ENCODE peak calls at places on chromosome 16, in six cellular contexts. I, W, V, G, Y and N are unnamed samples.

GRCh38 chr16:80947708-80948615 is 58.7 kb downstream of the CMC2 start:
- DNase-seq in G (no peak), V (no peak), Y (no peak), W (no peak), I (no peak), N (no peak)

GRCh38 chr16:54236761-54237160 is 49.8 kb downstream of the IRX3 start:
- DNase-seq in V (no peak), W (no peak), Y (no peak), G (no peak), I (no peak), N (no peak)

GRCh38 chr16:9360075-9360474 is 268.6 kb downstream of the HAPSTR1 start:
- DNase-seq in G (no peak), V (no peak), Y (no peak), W (no peak), I (no peak), N (no peak)

GRCh38 chr16:81657731-81658130 is 121.4 kb upstream of the PLCG2 start:
- DNase-seq in W (peak; percentile 30), I (peak; percentile 85), Y (no peak), G (no peak), V (no peak), N (no peak)

GRCh38 chr16:10951016-10951415 is 6.7 kb downstream of the CLEC16A start:
- DNase-seq in G (no peak), W (no peak), V (no peak), Y (no peak), I (no peak), N (no peak)

GRCh38 chr16:87653234-87653633 is 50.9 kb downstream of the JPH3 start:
- DNase-seq in W (no peak), G (no peak), I (no peak), V (no peak), Y (peak; percentile 33), N (no peak)

GRCh38 chr16:12680531-12680930 is 123.2 kb downstream of the CPPED1 start:
- DNase-seq in W (no peak), G (no peak), V (no peak), I (no peak), Y (no peak), N (no peak)

GRCh38 chr16:57804111-57804837 is 2.0 kb upstream of the KIFC3 start:
- DNase-seq in V (no peak), Y (no peak), G (peak; percentile 68), W (no peak), I (no peak), N (no peak)

GRCh38 chr16:16083421-16084156 is 134.2 kb downstream of the ABCC1 start:
- DNase-seq in Y (peak; percentile 85), I (no peak), W (no peak), G (no peak), V (no peak), N (no peak)

GRCh38 chr16:57147381-57148191 is 38.3 kb downstream of the PSME3IP1 start:
- DNase-seq in W (no peak), I (peak; percentile 66), G (peak; percentile 81), Y (no peak), V (peak; percentile 61), N (peak; percentile 16)

GRCh38 chr16:27918755-27919154 is 144.8 kb downstream of the GSG1L start:
- DNase-seq in W (no peak), I (no peak), V (no peak), Y (peak; percentile 24), G (no peak), N (no peak)

GRCh38 chr16:80100846-80101451 is 439.8 kb upstream of the DYNLRB2 start:
- DNase-seq in W (no peak), V (no peak), I (no peak), Y (no peak), G (no peak), N (no peak)

GRCh38 chr16:28555593-28555992 is 1.9 kb downstream of the SGF29 start:
- DNase-seq in Y (no peak), G (no peak), W (no peak), V (no peak), I (no peak), N (no peak)

GRCh38 chr16:74186589-74186988 is 110.0 kb upstream of the PSMD7 start:
- DNase-seq in Y (no peak), G (no peak), V (no peak), W (no peak), I (no peak), N (no peak)

GRCh38 chr16:84144301-84144858 is 597 bp downstream of the HSDL1 start:
- DNase-seq in V (peak; percentile 19), G (peak; percentile 44), W (peak; percentile 28), I (no peak), Y (peak; percentile 14), N (no peak)

GRCh38 chr16:57486858-57487834 is 853 bp upstream of the DOK4 start:
- DNase-seq in V (no peak), G (no peak), I (no peak), Y (no peak), W (no peak), N (no peak)

GRCh38 chr16:70573451-70574121 is 50.0 kb downstream of the SF3B3 start:
- DNase-seq in V (peak; percentile 77), I (peak; percentile 83), G (peak; percentile 49), Y (no peak), W (no peak), N (no peak)

GRCh38 chr16:80346160-80346632 is 194.6 kb upstream of the DYNLRB2 start:
- DNase-seq in Y (no peak), I (no peak), W (no peak), G (no peak), V (no peak), N (no peak)

GRCh38 chr16:85562102-85562786 is 50.9 kb upstream of the GSE1 start:
- DNase-seq in I (no peak), G (peak; percentile 86), W (no peak), Y (no peak), V (no peak), N (no peak)

GRCh38 chr16:11175850-11176341 is 80.1 kb downstream of the SOCS1 start:
- DNase-seq in V (no peak), G (no peak), Y (no peak), I (no peak), W (no peak), N (no peak)

GRCh38 chr16:26709175-26709574 is 357.6 kb upstream of the C16orf82 start:
- DNase-seq in V (no peak), I (no peak), W (no peak), G (no peak), Y (peak; percentile 10), N (no peak)

GRCh38 chr16:87369796-87370719 is 13.5 kb downstream of the FBXO31 start:
- DNase-seq in W (no peak), G (no peak), I (no peak), Y (no peak), V (no peak), N (no peak)

GRCh38 chr16:86396318-86396882 is 113.9 kb upstream of the FOXF1 start:
- DNase-seq in G (no peak), Y (no peak), I (peak; percentile 91), W (peak; percentile 52), V (no peak), N (no peak)

GRCh38 chr16:75494696-75495601 is at the start of gene CHST6:
- DNase-seq in W (no peak), V (peak; percentile 34), G (peak; percentile 54), I (no peak), Y (peak; percentile 17), N (no peak)

GRCh38 chr16:88862968-88863367 is 3.5 kb downstream of the PABPN1L start:
- DNase-seq in Y (no peak), I (no peak), G (no peak), W (no peak), V (no peak), N (no peak)

GRCh38 chr16:14486520-14487303 is 143.3 kb downstream of the PARN start:
- DNase-seq in I (peak; percentile 94), G (peak; percentile 94), W (peak; percentile 83), Y (peak; percentile 93), V (peak; percentile 87), N (peak; percentile 57)
- H3K27ac ChIP-seq in I (peak overlapping the region; percentile 75), G (peak overlapping the region; percentile 56), W (peak overlapping the region; percentile 50), Y (peak overlapping the region; percentile 90), V (peak overlapping the region; percentile 69), N (peak overlapping the region; percentile 11)

GRCh38 chr16:2121853-2122252 is 13.8 kb downstream of the PKD1 start:
- DNase-seq in I (peak; percentile 89), V (no peak), G (peak; percentile 48), W (peak; percentile 50), Y (no peak), N (no peak)
- H3K27ac ChIP-seq in I (peak overlapping the region; percentile 95), V (peak overlapping the region; percentile 30), G (peak overlapping the region; percentile 10), W (peak overlapping the region; percentile 98), Y (no peak overlapping the region), N (peak overlapping the region; percentile 27)

GRCh38 chr16:1929578-1930337 is 11.5 kb upstream of the HS3ST6 start:
- DNase-seq in V (peak; percentile 88), G (peak; percentile 90), Y (peak; percentile 88), I (peak; percentile 95), W (peak; percentile 91), N (no peak)
- H3K27ac ChIP-seq in V (no peak overlapping the region), G (peak overlapping the region; percentile 76), Y (peak overlapping the region; percentile 98), I (peak overlapping the region; percentile 80), W (peak overlapping the region; percentile 58), N (no peak overlapping the region)

DNA sequence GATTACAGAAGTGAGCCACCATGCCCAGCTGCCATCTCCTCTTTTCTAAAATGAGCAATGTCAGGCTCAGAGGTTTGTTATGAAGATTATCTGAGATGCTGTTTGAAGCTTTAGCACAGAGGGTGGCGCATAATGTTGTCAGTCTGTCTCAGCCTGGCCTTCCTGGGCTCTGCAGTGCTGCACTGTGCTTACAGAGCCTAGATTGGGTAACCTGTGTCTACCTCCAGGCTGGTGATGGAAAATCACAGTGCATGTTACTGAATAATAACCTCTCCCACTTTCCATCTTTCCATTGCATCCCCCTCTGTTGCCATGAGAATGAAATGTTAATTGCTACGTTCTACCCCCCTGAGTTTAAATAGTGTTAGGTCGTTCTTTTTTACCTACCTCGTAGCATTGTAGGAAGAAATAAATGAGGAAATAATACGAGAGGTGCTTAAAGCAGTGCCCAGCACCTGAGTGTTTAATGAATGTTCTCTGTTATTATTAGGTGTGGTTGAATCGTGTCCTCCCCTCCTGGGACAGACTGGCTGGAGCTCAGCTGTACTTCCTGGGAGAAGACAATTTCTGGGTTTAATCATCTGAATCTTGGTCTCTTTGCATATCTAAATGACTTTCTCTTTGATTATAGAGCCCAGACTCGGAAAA is 6.2 kb downstream of the LDAF1 start:
- DNase-seq in Y (no peak), W (no peak), V (no peak), G (no peak), I (no peak), N (no peak)
- H3K27ac ChIP-seq in Y (no peak overlapping the region), W (peak overlapping the region; percentile 8), V (no peak overlapping the region), G (no peak overlapping the region), I (peak overlapping the region; percentile 87), N (no peak overlapping the region)

DNA sequence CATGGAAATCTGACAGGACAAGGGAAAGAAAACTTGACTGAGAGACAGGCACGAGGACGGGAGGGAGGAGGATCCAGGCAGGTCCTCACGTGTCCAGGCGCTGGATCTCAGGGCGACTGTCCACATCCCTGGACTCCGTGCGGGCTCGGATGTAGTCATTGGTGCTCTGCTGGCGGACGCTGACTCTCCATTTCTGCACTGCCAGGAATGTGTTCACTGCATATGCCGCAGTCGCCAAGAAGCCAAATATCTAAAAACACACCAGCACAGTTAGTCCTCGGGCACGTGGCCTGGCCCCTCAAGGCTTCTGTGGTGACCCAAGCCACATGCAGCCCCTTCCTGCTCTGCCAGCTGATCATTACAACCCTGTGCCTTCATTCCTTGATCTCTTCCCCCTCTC is 17.5 kb downstream of the CMTM3 start:
- DNase-seq in G (no peak), Y (no peak), I (no peak), W (no peak), V (no peak), N (no peak)
- H3K27ac ChIP-seq in G (no peak overlapping the region), Y (no peak overlapping the region), I (no peak overlapping the region), W (no peak overlapping the region), V (no peak overlapping the region), N (no peak overlapping the region)